ENCODE peak calls at places on chromosomes 4 and X, in nine cellular contexts. B, D, L, O, Q, J, V, R and C are unnamed samples.

GRCh38 chr4:175776217-175776616 is 35.8 kb downstream of the GPM6A start:
- DNase-seq in Q (no peak), O (no peak), R (no peak), B (no peak), D (no peak), V (peak; percentile 37), L (no peak), J (peak; percentile 6), C (no peak)

GRCh38 chrX:80667967-80668366 is 141.7 kb downstream of the BRWD3 start:
- DNase-seq in J (no peak), V (no peak), Q (no peak), R (no peak), B (no peak), O (no peak), L (no peak), D (no peak), C (no peak)

GRCh38 chrX:110181459-110182137 is 136.3 kb downstream of the AMMECR1 start:
- DNase-seq in L (no peak), R (no peak), J (no peak), B (no peak), Q (no peak), V (no peak), D (no peak), O (no peak), C (no peak)

GRCh38 chr4:151418856-151419255 is 9.9 kb downstream of the FHIP1A start:
- DNase-seq in V (no peak), O (no peak), B (no peak), D (no peak), R (no peak), L (no peak), J (no peak), Q (no peak), C (no peak)

GRCh38 chrX:26050099-26050498 is 88.0 kb upstream of the MAGEB18 start:
- DNase-seq in R (no peak), B (no peak), D (no peak), Q (no peak), V (no peak), J (no peak), O (no peak), L (no peak), C (no peak)

GRCh38 chr4:186297013-186297645 is 31.1 kb downstream of the F11 start:
- DNase-seq in Q (no peak), D (peak; percentile 34), L (peak; percentile 73), J (peak; percentile 78), V (no peak), O (peak; percentile 16), B (no peak), R (peak; percentile 81), C (peak; percentile 74)

GRCh38 chrX:131595120-131595519 is 51.2 kb downstream of the OR13H1 start:
- DNase-seq in R (peak; percentile 68), L (no peak), J (peak; percentile 58), Q (no peak), O (no peak), D (no peak), B (no peak), V (no peak), C (no peak)

GRCh38 chr4:1500231-1500965 is 94.2 kb upstream of the NKX1-1 start:
- DNase-seq in V (peak; percentile 10), J (no peak), Q (no peak), O (no peak), B (no peak), R (no peak), D (no peak), L (peak; percentile 4), C (no peak)

GRCh38 chr4:24560770-24561415 is 23.5 kb downstream of the DHX15 start:
- DNase-seq in B (no peak), Q (no peak), J (peak; percentile 32), R (peak; percentile 47), D (no peak), O (no peak), L (no peak), V (no peak), C (no peak)

GRCh38 chr4:85776091-85776490 is 301.1 kb downstream of the ARHGAP24 start:
- DNase-seq in L (no peak), J (no peak), Q (no peak), V (no peak), O (no peak), R (no peak), B (no peak), D (no peak), C (no peak)

GRCh38 chr4:22573198-22573597 is 57.3 kb upstream of the ADGRA3 start:
- DNase-seq in D (no peak), L (no peak), B (no peak), O (no peak), V (no peak), Q (no peak), R (peak; percentile 36), J (no peak), C (no peak)

GRCh38 chr4:152045397-152045780 is 284.6 kb upstream of the GATB start:
- DNase-seq in J (no peak), R (no peak), L (no peak), O (no peak), B (no peak), D (no peak), V (no peak), Q (no peak), C (no peak)

DNA sequence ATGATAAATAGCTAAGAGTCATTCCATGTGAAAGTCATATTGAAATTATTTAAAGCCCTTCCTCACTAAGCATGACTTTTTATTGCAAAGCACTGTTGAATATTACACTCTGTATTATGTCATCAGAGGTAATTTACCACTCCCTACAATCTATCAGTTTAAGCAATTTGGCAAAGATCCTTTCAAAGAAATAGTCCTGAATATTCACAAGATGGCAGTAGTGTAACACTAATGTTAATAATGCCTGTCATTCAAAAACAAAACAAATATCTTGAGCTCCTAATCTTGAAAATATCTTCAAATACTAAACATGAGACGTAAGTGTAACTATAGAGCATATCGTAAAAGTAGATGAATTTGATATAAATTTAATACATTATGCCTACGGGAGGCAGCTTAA is 208.6 kb upstream of the TECRL start:
- DNase-seq in L (no peak), O (no peak), Q (no peak), V (no peak), B (no peak), R (no peak), D (no peak), J (no peak), C (no peak)
- TF ChIP-seq CTCF in L (peak; percentile 38), O (no peak), Q (peak; percentile 26), V (no peak), B (no peak), R (no peak), D (no peak), J (no peak), C (no peak)

GRCh38 chrX:134764202-134764785 is 106.0 kb upstream of the PLAC1 start:
- DNase-seq in J (peak; percentile 54), R (peak; percentile 43), Q (no peak), B (no peak), V (no peak), D (no peak), L (peak; percentile 66), O (peak; percentile 10), C (peak; percentile 32)
- TF ChIP-seq CTCF in J (peak; percentile 26), R (no peak), Q (no peak), B (no peak), V (no peak), D (peak; percentile 12), L (peak; percentile 55), O (peak; percentile 21), C (no peak)

DNA sequence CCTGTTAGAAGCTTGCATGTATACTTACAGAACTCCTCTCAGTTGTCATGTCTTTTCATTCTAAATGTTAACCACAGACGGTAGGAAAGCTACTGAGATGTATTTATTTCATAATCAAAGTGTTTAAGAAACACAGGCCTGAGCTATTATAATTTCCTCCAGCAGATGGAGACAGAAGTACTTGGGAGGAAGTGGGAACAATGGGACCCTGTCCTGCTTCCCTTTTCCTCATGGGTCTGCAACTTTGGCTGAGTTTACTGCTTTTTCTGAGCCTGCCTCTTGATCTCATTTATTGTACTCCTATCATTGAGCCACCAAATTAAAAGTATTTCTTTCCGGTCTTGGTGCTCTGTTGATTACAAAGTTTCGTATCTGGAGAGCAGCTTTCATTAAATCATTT is 67.7 kb upstream of the SPANXN2 start:
- DNase-seq in B (no peak), L (peak; percentile 8), O (no peak), J (peak; percentile 55), R (peak; percentile 16), D (no peak), Q (no peak), V (no peak), C (no peak)
- TF ChIP-seq CTCF in B (no peak), L (peak; percentile 88), O (peak; percentile 4), J (peak; percentile 49), R (no peak), D (peak; percentile 53), Q (peak; percentile 57), V (no peak), C (peak; percentile 17)

GRCh38 chr4:38674206-38675144 is 10.5 kb downstream of the KLF3 start:
- DNase-seq in V (no peak), B (no peak), J (no peak), L (peak; percentile 26), R (no peak), Q (no peak), O (no peak), D (no peak), C (no peak)

GRCh38 chr4:38677466-38677865 is 13.5 kb downstream of the KLF3 start:
- DNase-seq in V (no peak), Q (no peak), L (no peak), B (no peak), J (no peak), R (no peak), O (no peak), D (no peak), C (no peak)

GRCh38 chr4:38673109-38673978 is 9.3 kb downstream of the KLF3 start:
- DNase-seq in D (no peak), Q (no peak), L (peak; percentile 21), V (peak; percentile 28), B (no peak), R (peak; percentile 49), O (no peak), J (peak; percentile 35), C (no peak)

GRCh38 chr4:38676986-38677385 is 13.0 kb downstream of the KLF3 start:
- DNase-seq in Q (no peak), O (no peak), J (no peak), B (no peak), V (no peak), L (no peak), R (no peak), D (no peak), C (no peak)

DNA sequence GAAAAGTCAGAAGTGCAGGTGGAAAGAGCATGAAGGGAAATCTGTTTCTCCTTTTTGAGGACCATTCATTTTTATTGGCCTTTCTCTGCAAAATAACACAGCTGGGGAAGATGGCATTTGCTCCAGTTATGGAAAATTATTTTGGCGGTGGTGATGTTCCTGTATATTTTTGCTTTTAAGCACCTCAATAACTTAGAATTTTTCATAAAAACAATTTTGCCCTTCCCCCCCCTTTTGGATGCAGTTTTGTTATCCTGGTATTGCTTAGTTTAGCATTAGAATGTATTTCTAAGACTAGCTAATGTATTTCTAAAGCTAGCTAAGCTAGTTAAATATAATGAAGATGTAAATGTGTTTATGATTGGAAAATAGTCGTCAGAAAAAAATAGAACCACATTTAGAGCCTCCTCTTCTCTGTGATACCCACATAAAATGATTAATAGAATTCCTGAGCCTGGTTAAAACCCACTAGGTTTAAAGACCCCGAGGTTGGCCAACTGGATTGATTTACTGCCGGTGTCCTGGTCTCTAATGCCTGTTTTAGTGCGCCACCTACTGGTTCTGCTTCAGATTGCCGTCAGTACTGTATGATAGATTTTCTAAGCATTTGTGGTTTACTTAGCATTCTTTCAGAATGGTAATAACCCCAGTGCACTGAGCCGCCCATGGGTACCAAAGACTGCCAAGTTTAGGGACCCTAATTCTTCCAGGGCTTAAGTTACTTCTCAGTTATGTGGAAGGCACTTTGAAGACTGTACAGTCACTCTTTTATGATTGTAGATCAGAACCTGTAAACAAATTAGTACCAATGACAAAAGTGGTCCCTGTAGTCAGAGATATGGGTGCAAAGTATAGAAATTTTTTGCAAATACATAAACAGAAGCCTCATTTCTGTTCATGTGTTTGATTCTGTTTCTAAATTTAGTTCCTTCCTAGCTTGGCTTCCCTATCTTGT is 11.4 kb downstream of the KLF3 start:
- DNase-seq in O (peak; percentile 71), V (peak; percentile 85), D (no peak), R (peak; percentile 86), B (peak; percentile 77), Q (peak; percentile 76), J (peak; percentile 91), L (peak; percentile 73), C (peak; percentile 70)
- TF ChIP-seq CTCF in O (peak; percentile 75), V (peak; percentile 87), D (peak; percentile 85), R (peak; percentile 94), B (peak; percentile 96), Q (peak; percentile 95), J (peak; percentile 85), L (peak; percentile 97), C (peak; percentile 77)